ENCODE peak calls at places on chromosome 13, in five cellular contexts. One of them, this sample, is unnamed.

GRCh38 chr13:27258637-27259377 is 7.4 kb downstream of the RPL21 start:
- DNase-seq in Caco-2: no peak
- DNase-seq in thoracic aorta: no peak
- DNase-seq in CD8-positive, alpha-beta T cell: no peak
- DNase-seq in HepG2: no peak
- DNase-seq in this sample: no peak

GRCh38 chr13:24982333-24982999 is 113.5 kb upstream of the PABPC3 start:
- DNase-seq in Caco-2: no peak
- DNase-seq in thoracic aorta: no peak
- DNase-seq in CD8-positive, alpha-beta T cell: no peak
- DNase-seq in HepG2: no peak
- DNase-seq in this sample: no peak

GRCh38 chr13:52158629-52159158 is 703 bp downstream of the NEK3 start:
- DNase-seq in Caco-2: peak; percentile 32
- DNase-seq in thoracic aorta: no peak
- DNase-seq in CD8-positive, alpha-beta T cell: no peak
- DNase-seq in HepG2: no peak
- DNase-seq in this sample: no peak

GRCh38 chr13:84651288-84651687 is 769.0 kb upstream of the SLITRK1 start:
- DNase-seq in Caco-2: no peak
- DNase-seq in thoracic aorta: no peak
- DNase-seq in CD8-positive, alpha-beta T cell: no peak
- DNase-seq in HepG2: peak; percentile 33
- DNase-seq in this sample: no peak

GRCh38 chr13:110528371-110528770 is 33.2 kb downstream of the RAB20 start:
- DNase-seq in Caco-2: no peak
- DNase-seq in thoracic aorta: no peak
- DNase-seq in CD8-positive, alpha-beta T cell: no peak
- DNase-seq in HepG2: no peak
- DNase-seq in this sample: no peak

GRCh38 chr13:48615017-48615416 is 38.7 kb upstream of the CYSLTR2 start:
- DNase-seq in Caco-2: no peak
- DNase-seq in thoracic aorta: no peak
- DNase-seq in CD8-positive, alpha-beta T cell: no peak
- DNase-seq in HepG2: no peak
- DNase-seq in this sample: no peak

GRCh38 chr13:74070065-74070464 is 64.1 kb downstream of the KLF12 start:
- DNase-seq in Caco-2: no peak
- DNase-seq in thoracic aorta: no peak
- DNase-seq in CD8-positive, alpha-beta T cell: peak; percentile 7
- DNase-seq in HepG2: no peak
- DNase-seq in this sample: no peak

GRCh38 chr13:23159205-23159586 is 21.6 kb upstream of the SGCG start:
- DNase-seq in Caco-2: no peak
- DNase-seq in thoracic aorta: no peak
- DNase-seq in CD8-positive, alpha-beta T cell: no peak
- DNase-seq in HepG2: peak; percentile 15
- DNase-seq in this sample: no peak

GRCh38 chr13:44388427-44388826 is 14.8 kb downstream of the SERP2 start:
- DNase-seq in Caco-2: peak; percentile 51
- DNase-seq in thoracic aorta: no peak
- DNase-seq in CD8-positive, alpha-beta T cell: no peak
- DNase-seq in HepG2: peak; percentile 31
- DNase-seq in this sample: no peak

GRCh38 chr13:85864963-85865530 is 65.8 kb upstream of the SLITRK6 start:
- DNase-seq in Caco-2: peak; percentile 31
- DNase-seq in thoracic aorta: no peak
- DNase-seq in CD8-positive, alpha-beta T cell: no peak
- DNase-seq in HepG2: peak; percentile 6
- DNase-seq in this sample: no peak

GRCh38 chr13:37621811-37622361 is 23.3 kb upstream of the POSTN start:
- DNase-seq in Caco-2: no peak
- DNase-seq in thoracic aorta: no peak
- DNase-seq in CD8-positive, alpha-beta T cell: no peak
- DNase-seq in HepG2: no peak
- DNase-seq in this sample: no peak

GRCh38 chr13:74449811-74450524 is 315.8 kb upstream of the KLF12 start:
- DNase-seq in Caco-2: no peak
- DNase-seq in thoracic aorta: no peak
- DNase-seq in CD8-positive, alpha-beta T cell: no peak
- DNase-seq in HepG2: no peak
- DNase-seq in this sample: no peak

GRCh38 chr13:36973621-36974268 is 25.4 kb downstream of the ALG5 start:
- DNase-seq in Caco-2: no peak
- DNase-seq in thoracic aorta: no peak
- DNase-seq in CD8-positive, alpha-beta T cell: no peak
- DNase-seq in HepG2: no peak
- DNase-seq in this sample: peak; percentile 18

GRCh38 chr13:20708216-20708615 is 4.7 kb downstream of the IL17D start:
- DNase-seq in Caco-2: no peak
- DNase-seq in thoracic aorta: no peak
- DNase-seq in CD8-positive, alpha-beta T cell: no peak
- DNase-seq in HepG2: no peak
- DNase-seq in this sample: no peak

GRCh38 chr13:63901630-63902029 is 2486.0 kb upstream of the PCDH20 start:
- DNase-seq in Caco-2: peak; percentile 24
- DNase-seq in thoracic aorta: no peak
- DNase-seq in CD8-positive, alpha-beta T cell: no peak
- DNase-seq in HepG2: peak; percentile 8
- DNase-seq in this sample: no peak

GRCh38 chr13:49997935-49998334 is 1.1 kb downstream of the TRIM13 start:
- DNase-seq in Caco-2: no peak
- DNase-seq in thoracic aorta: no peak
- DNase-seq in CD8-positive, alpha-beta T cell: no peak
- DNase-seq in HepG2: no peak
- DNase-seq in this sample: no peak

GRCh38 chr13:105327727-105328126 is 1207.7 kb downstream of the EFNB2 start:
- DNase-seq in Caco-2: no peak
- DNase-seq in thoracic aorta: no peak
- DNase-seq in CD8-positive, alpha-beta T cell: no peak
- DNase-seq in HepG2: no peak
- DNase-seq in this sample: no peak

GRCh38 chr13:67726979-67727378 is 496.8 kb upstream of the PCDH9 start:
- DNase-seq in Caco-2: peak; percentile 11
- DNase-seq in thoracic aorta: no peak
- DNase-seq in CD8-positive, alpha-beta T cell: no peak
- DNase-seq in HepG2: peak; percentile 1
- DNase-seq in this sample: no peak

GRCh38 chr13:81888855-81889254 is 1547.9 kb upstream of the SPRY2 start:
- DNase-seq in Caco-2: no peak
- DNase-seq in thoracic aorta: no peak
- DNase-seq in CD8-positive, alpha-beta T cell: no peak
- DNase-seq in HepG2: no peak
- DNase-seq in this sample: no peak

GRCh38 chr13:114143806-114144605 is 11.6 kb upstream of the RASA3 start:
- DNase-seq in Caco-2: peak; percentile 50
- DNase-seq in thoracic aorta: no peak
- DNase-seq in CD8-positive, alpha-beta T cell: peak; percentile 50
- DNase-seq in HepG2: peak; percentile 74
- DNase-seq in this sample: peak; percentile 54

GRCh38 chr13:35953537-35954206 is 177.5 kb downstream of the DCLK1 start:
- DNase-seq in Caco-2: peak; percentile 20
- DNase-seq in thoracic aorta: peak; percentile 25
- DNase-seq in CD8-positive, alpha-beta T cell: no peak
- DNase-seq in HepG2: peak; percentile 12
- DNase-seq in this sample: no peak

GRCh38 chr13:62278271-62278670 is 862.6 kb upstream of the PCDH20 start:
- DNase-seq in Caco-2: no peak
- DNase-seq in thoracic aorta: no peak
- DNase-seq in CD8-positive, alpha-beta T cell: no peak
- DNase-seq in HepG2: no peak
- DNase-seq in this sample: no peak

GRCh38 chr13:100954430-100955361 is 280.1 kb upstream of the TMTC4 start:
- DNase-seq in Caco-2: no peak
- DNase-seq in thoracic aorta: no peak
- DNase-seq in CD8-positive, alpha-beta T cell: no peak
- DNase-seq in HepG2: no peak
- DNase-seq in this sample: no peak
- H3K27me3 ChIP-seq in Caco-2: no peaks in the 10 kb centered on the region
- H3K27me3 ChIP-seq in thoracic aorta: no peaks in the 10 kb centered on the region
- H3K27me3 ChIP-seq in CD8-positive, alpha-beta T cell: no peaks in the 10 kb centered on the region
- H3K27me3 ChIP-seq in HepG2: peaks cover 3% of the 10 kb centered on the region
- H3K27me3 ChIP-seq in this sample: no peaks in the 10 kb centered on the region

GRCh38 chr13:40204246-40204645 is 462.2 kb downstream of the FOXO1 start:
- DNase-seq in Caco-2: no peak
- DNase-seq in thoracic aorta: no peak
- DNase-seq in CD8-positive, alpha-beta T cell: no peak
- DNase-seq in HepG2: no peak
- DNase-seq in this sample: no peak
- H3K36me3 ChIP-seq in Caco-2: no peaks in the 10 kb centered on the region
- H3K36me3 ChIP-seq in thoracic aorta: no peaks in the 10 kb centered on the region
- H3K36me3 ChIP-seq in CD8-positive, alpha-beta T cell: no peaks in the 10 kb centered on the region
- H3K36me3 ChIP-seq in HepG2: no peaks in the 10 kb centered on the region
- H3K36me3 ChIP-seq in this sample: no peaks in the 10 kb centered on the region

GRCh38 chr13:33284916-33285315 is 639 bp downstream of the STARD13 start:
- DNase-seq in Caco-2: no peak
- DNase-seq in thoracic aorta: no peak
- DNase-seq in CD8-positive, alpha-beta T cell: no peak
- DNase-seq in HepG2: peak; percentile 17
- DNase-seq in this sample: no peak

GRCh38 chr13:33286143-33286542 is 588 bp upstream of the STARD13 start:
- DNase-seq in Caco-2: no peak
- DNase-seq in thoracic aorta: no peak
- DNase-seq in CD8-positive, alpha-beta T cell: no peak
- DNase-seq in HepG2: no peak
- DNase-seq in this sample: no peak

GRCh38 chr13:33287142-33287882 is 1.8 kb upstream of the STARD13 start:
- DNase-seq in Caco-2: no peak
- DNase-seq in thoracic aorta: no peak
- DNase-seq in CD8-positive, alpha-beta T cell: no peak
- DNase-seq in HepG2: no peak
- DNase-seq in this sample: no peak

GRCh38 chr13:33284016-33284415 is 1.5 kb downstream of the STARD13 start:
- DNase-seq in Caco-2: no peak
- DNase-seq in thoracic aorta: no peak
- DNase-seq in CD8-positive, alpha-beta T cell: no peak
- DNase-seq in HepG2: no peak
- DNase-seq in this sample: no peak

GRCh38 chr13:33285420-33286124 is at the start of gene STARD13:
- DNase-seq in Caco-2: peak; percentile 94
- DNase-seq in thoracic aorta: peak; percentile 93
- DNase-seq in CD8-positive, alpha-beta T cell: no peak
- DNase-seq in HepG2: peak; percentile 92
- DNase-seq in this sample: peak; percentile 30
- TF ChIP-seq CTCF in Caco-2: peak; percentile 15
- TF ChIP-seq CTCF in thoracic aorta: peak; percentile 42
- TF ChIP-seq CTCF in CD8-positive, alpha-beta T cell: no peak
- TF ChIP-seq CTCF in HepG2: peak; percentile 57
- TF ChIP-seq CTCF in this sample: no peak

DNA sequence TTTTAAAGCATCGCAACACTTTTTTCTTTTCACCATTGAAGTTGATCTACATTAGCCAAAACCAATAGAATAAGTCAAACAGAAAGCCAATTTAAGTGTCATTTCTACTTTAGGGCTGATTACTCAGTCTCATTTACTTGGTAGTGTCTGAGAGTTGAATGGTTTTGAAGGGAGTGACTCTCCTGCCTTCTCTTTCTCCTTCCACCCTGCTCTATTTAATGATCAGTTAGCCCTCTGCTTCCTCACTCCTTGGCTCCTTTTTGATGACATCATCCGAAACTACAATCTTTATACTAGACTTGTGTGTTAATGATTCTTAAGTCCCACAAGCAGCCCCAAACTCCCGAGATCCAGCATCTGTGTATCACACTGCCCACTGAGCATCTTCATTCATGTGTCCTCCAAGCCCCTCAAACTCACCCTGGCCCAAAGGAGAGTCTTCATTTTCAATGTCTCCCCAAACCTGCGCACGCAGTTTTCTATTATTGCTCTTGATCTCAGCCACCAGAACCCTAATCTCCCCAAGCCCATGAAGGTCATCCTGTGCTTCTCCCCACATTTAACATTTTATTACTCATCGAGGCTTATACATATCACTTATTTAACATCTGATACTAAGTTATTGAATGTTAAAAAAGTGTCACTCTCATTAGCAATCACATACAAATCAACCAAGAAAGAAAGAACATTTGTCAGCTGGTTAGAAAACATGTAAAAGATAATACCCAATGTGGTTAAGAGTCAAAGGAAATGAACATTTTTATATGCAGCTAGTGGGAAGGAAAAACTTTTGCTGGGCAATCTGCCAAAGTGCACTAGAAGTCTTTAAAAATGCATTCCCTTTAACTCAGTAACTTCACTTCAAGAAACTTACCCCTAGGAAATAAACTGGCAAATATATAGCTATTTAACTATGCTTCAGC is 32.2 kb upstream of the ARGLU1 start:
- DNase-seq in Caco-2: no peak
- DNase-seq in thoracic aorta: no peak
- DNase-seq in CD8-positive, alpha-beta T cell: no peak
- DNase-seq in HepG2: no peak
- DNase-seq in this sample: no peak
- H3K27me3 ChIP-seq in Caco-2: no peaks in the 10 kb centered on the region
- H3K27me3 ChIP-seq in thoracic aorta: no peaks in the 10 kb centered on the region
- H3K27me3 ChIP-seq in CD8-positive, alpha-beta T cell: no peaks in the 10 kb centered on the region
- H3K27me3 ChIP-seq in HepG2: no peaks in the 10 kb centered on the region
- H3K27me3 ChIP-seq in this sample: no peaks in the 10 kb centered on the region

GRCh38 chr13:98014766-98015165 is 61.3 kb downstream of the IPO5 start:
- DNase-seq in Caco-2: no peak
- DNase-seq in thoracic aorta: no peak
- DNase-seq in CD8-positive, alpha-beta T cell: no peak
- DNase-seq in HepG2: no peak
- DNase-seq in this sample: no peak
- H3K36me3 ChIP-seq in Caco-2: peaks cover 7% of the 10 kb centered on the region
- H3K36me3 ChIP-seq in thoracic aorta: peaks cover 33% of the 10 kb centered on the region
- H3K36me3 ChIP-seq in CD8-positive, alpha-beta T cell: peaks cover 39% of the 10 kb centered on the region
- H3K36me3 ChIP-seq in HepG2: peaks cover 77% of the 10 kb centered on the region
- H3K36me3 ChIP-seq in this sample: peaks cover 13% of the 10 kb centered on the region

DNA sequence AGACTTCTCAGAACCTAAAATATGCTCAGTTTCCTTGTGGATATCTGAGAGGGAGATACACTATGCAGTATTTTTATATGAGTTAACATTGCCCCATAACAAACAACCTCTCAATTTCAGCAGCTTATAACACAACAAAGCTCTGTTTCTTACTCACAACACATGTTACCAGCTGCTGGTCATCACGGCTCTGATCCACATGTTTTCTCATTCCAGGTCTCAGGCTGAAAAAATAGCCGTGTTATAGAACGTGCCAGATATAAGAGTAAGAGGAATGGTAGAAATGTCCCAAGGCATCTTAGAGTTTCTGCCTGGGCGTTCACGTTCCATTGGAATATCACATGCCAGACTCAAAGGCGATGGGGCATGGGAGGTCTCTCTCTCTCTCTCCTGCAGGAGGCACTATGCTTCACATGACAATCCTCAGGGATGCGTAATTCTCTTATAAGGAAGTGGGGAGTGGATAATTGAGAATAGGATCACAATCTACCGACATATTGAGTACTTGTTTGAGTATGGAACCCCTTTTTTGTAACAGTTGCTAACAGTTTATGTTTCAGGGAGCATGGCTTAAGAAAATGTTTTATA is 246.6 kb downstream of the NHLRC3 start:
- DNase-seq in Caco-2: no peak
- DNase-seq in thoracic aorta: no peak
- DNase-seq in CD8-positive, alpha-beta T cell: no peak
- DNase-seq in HepG2: no peak
- DNase-seq in this sample: no peak
- TF ChIP-seq CTCF in Caco-2: no peak
- TF ChIP-seq CTCF in thoracic aorta: no peak
- TF ChIP-seq CTCF in CD8-positive, alpha-beta T cell: no peak
- TF ChIP-seq CTCF in HepG2: no peak
- TF ChIP-seq CTCF in this sample: no peak

GRCh38 chr13:112634102-112634501 is 46.1 kb upstream of the TUBGCP3 start:
- DNase-seq in Caco-2: no peak
- DNase-seq in thoracic aorta: no peak
- DNase-seq in CD8-positive, alpha-beta T cell: no peak
- DNase-seq in HepG2: no peak
- DNase-seq in this sample: no peak
- H3K27me3 ChIP-seq in Caco-2: no peaks in the 10 kb centered on the region
- H3K27me3 ChIP-seq in thoracic aorta: no peaks in the 10 kb centered on the region
- H3K27me3 ChIP-seq in CD8-positive, alpha-beta T cell: no peaks in the 10 kb centered on the region
- H3K27me3 ChIP-seq in HepG2: peaks cover 50% of the 10 kb centered on the region
- H3K27me3 ChIP-seq in this sample: no peaks in the 10 kb centered on the region

This sample was measured in GM06990.